ENCODE peak calls at places on chromosomes 5 and 9, in four cellular contexts. O, T, U and S are unnamed samples.

GRCh38 chr9:98091735-98092632 is 27.0 kb downstream of the TRIM14 start:
- DNase-seq in U (no peak), T (no peak), O (no peak), S (no peak)

GRCh38 chr9:83511051-83511450 is 27.1 kb downstream of the FRMD3 start:
- DNase-seq in O (no peak), T (no peak), U (no peak), S (no peak)

GRCh38 chr9:98998441-98999151 is 54.9 kb downstream of the COL15A1 start:
- DNase-seq in T (peak; percentile 91), O (peak; percentile 85), U (peak; percentile 93), S (peak; percentile 76)

GRCh38 chr9:97773723-97774122 is 76.6 kb upstream of the XPA start:
- DNase-seq in O (peak; percentile 23), T (peak; percentile 33), U (no peak), S (no peak)

GRCh38 chr5:157761690-157762611 is 18.4 kb downstream of the LSM11 start:
- DNase-seq in O (no peak), U (no peak), T (peak; percentile 35), S (no peak)

GRCh38 chr5:56269216-56269927 is 36.2 kb upstream of the ANKRD55 start:
- DNase-seq in O (no peak), U (no peak), T (no peak), S (no peak)

GRCh38 chr9:136341769-136342168 is 14.4 kb downstream of the GPSM1 start:
- DNase-seq in O (no peak), U (no peak), T (no peak), S (no peak)

GRCh38 chr9:127873223-127873691 is 4.2 kb downstream of the AK1 start:
- DNase-seq in T (no peak), O (no peak), U (peak; percentile 65), S (no peak)

GRCh38 chr5:180180846-180181245 is 28.2 kb downstream of the RASGEF1C start:
- DNase-seq in U (no peak), O (no peak), T (no peak), S (no peak)

GRCh38 chr5:164255598-164256213 is 750.3 kb downstream of the MAT2B start:
- DNase-seq in T (no peak), O (no peak), U (no peak), S (no peak)

GRCh38 chr9:111798786-111799185 is 4.0 kb upstream of the SHOC1 start:
- DNase-seq in T (no peak), O (no peak), U (no peak), S (no peak)

GRCh38 chr9:81146684-81147337 is 542.5 kb downstream of the TLE1 start:
- DNase-seq in U (no peak), T (no peak), O (no peak), S (no peak)

GRCh38 chr9:125361837-125362531 is 100.4 kb downstream of the GAPVD1 start:
- DNase-seq in U (no peak), T (no peak), O (no peak), S (no peak)

GRCh38 chr9:90432951-90433350 is 209.7 kb downstream of the DIRAS2 start:
- DNase-seq in O (no peak), U (no peak), T (no peak), S (no peak)

GRCh38 chr5:170722316-170722715 is 61.2 kb upstream of the GABRP start:
- DNase-seq in T (no peak), O (no peak), U (no peak), S (no peak)

GRCh38 chr5:122256388-122256787 is 55.6 kb upstream of the SNCAIP start:
- DNase-seq in U (no peak), O (no peak), T (no peak), S (no peak)

GRCh38 chr9:14251146-14252071 is 62.5 kb downstream of the NFIB start:
- DNase-seq in U (peak; percentile 88), O (peak; percentile 79), T (peak; percentile 87), S (peak; percentile 28)

GRCh38 chr9:70412678-70413426 is 1.6 kb downstream of the KLF9 start:
- DNase-seq in T (peak; percentile 95), U (peak; percentile 97), O (peak; percentile 90), S (peak; percentile 13)

GRCh38 chr9:129509508-129509907 is 111.4 kb downstream of the C9orf50 start:
- DNase-seq in T (no peak), U (no peak), O (no peak), S (no peak)

GRCh38 chr9:95102572-95102971 is 214.9 kb downstream of the FANCC start:
- DNase-seq in O (no peak), U (no peak), T (no peak), S (no peak)

GRCh38 chr5:124906339-124907097 is 160.1 kb upstream of the ZNF608 start:
- DNase-seq in T (peak; percentile 88), O (peak; percentile 48), U (peak; percentile 87), S (no peak)

GRCh38 chr9:94927762-94928158 is 201.3 kb downstream of the AOPEP start:
- DNase-seq in T (no peak), O (no peak), U (no peak), S (no peak)

GRCh38 chr9:128190013-128190412 is 1.4 kb downstream of the CIZ1 start:
- DNase-seq in O (no peak), U (no peak), T (no peak), S (no peak)

GRCh38 chr9:100498592-100498991 is 25.6 kb downstream of the TMEFF1 start:
- DNase-seq in T (no peak), O (no peak), U (no peak), S (no peak)

GRCh38 chr9:5593904-5594303 is 35.0 kb upstream of the RIC1 start:
- DNase-seq in O (no peak), T (no peak), U (no peak), S (no peak)

GRCh38 chr9:107513464-107514092 is 24.0 kb upstream of the KLF4 start:
- DNase-seq in O (no peak), U (no peak), T (no peak), S (no peak)

GRCh38 chr5:57503433-57503832 is 20.8 kb upstream of the ACTBL2 start:
- DNase-seq in T (no peak), U (no peak), O (no peak), S (no peak)

GRCh38 chr5:177429248-177430045 is 3.0 kb downstream of the GRK6 start:
- DNase-seq in U (peak; percentile 86), T (peak; percentile 61), O (peak; percentile 54), S (no peak)

GRCh38 chr5:119678351-119679028 is 49.1 kb downstream of the FAM170A start:
- DNase-seq in T (no peak), U (no peak), O (no peak), S (no peak)

GRCh38 chr9:6893350-6894131 is 135.8 kb downstream of the KDM4C start:
- DNase-seq in T (no peak), U (no peak), O (no peak), S (no peak)
- TF ChIP-seq CTCF in T (no peak), U (no peak), O (no peak), S (no peak)

GRCh38 chr5:128197911-128198522 is 114.5 kb downstream of the SLC12A2 start:
- DNase-seq in T (no peak), U (no peak), O (no peak), S (no peak)

GRCh38 chr5:128193676-128194390 is 110.3 kb downstream of the SLC12A2 start:
- DNase-seq in O (no peak), U (no peak), T (no peak), S (no peak)

GRCh38 chr5:128195316-128195715 is 111.8 kb downstream of the SLC12A2 start:
- DNase-seq in O (no peak), T (no peak), U (no peak), S (no peak)

GRCh38 chr5:128196791-128197190 is 113.2 kb downstream of the SLC12A2 start:
- DNase-seq in T (no peak), O (no peak), U (no peak), S (no peak)

GRCh38 chr5:128196080-128196479 is 112.5 kb downstream of the SLC12A2 start:
- DNase-seq in O (no peak), U (no peak), T (no peak), S (no peak)
- TF ChIP-seq CTCF in O (no peak), U (no peak), T (no peak), S (no peak)

DNA sequence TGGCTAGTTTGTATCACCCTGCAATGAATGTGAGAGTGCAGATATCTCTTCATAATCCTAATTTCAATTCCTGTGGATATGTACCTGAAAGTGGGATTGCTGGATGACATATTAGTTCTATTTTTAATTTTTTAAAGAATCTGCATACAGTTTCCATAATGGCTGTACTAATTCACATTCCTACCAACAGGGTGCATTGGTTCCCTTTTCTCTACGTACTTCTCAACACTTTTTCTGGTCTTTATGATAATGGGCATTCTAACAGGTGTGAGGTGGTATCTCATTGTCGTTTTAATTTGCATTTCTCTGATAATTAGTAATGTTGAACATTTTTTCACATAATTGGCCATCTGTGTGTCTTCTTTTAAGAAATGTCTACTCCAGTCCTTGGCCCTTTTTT is 927.5 kb downstream of the DTWD2 start:
- DNase-seq in U (no peak), T (no peak), O (no peak), S (no peak)
- TF ChIP-seq CTCF in U (no peak), T (peak; percentile 7), O (no peak), S (peak; percentile 36)

DNA sequence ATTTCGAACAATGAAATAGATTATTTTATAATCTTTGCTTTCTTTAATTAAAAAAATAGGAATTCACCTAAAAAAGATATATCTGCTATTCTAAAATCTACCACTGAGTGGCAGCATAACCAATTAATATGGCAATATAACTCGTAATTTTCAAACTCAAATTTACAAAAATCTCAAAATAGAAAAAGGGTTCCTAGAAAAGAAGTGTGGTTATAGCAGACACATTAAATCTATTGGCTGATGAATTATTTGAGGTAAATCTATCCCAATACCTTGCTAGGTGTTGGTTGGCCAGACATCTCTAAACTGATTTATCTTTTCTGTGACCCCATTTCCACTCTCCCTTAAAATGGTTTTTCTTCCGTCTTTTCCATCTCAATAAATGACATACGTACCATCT is 30.2 kb upstream of the NRG2 start:
- DNase-seq in T (no peak), O (no peak), U (no peak), S (no peak)
- TF ChIP-seq CTCF in T (peak; percentile 85), O (peak; percentile 76), U (peak; percentile 49), S (peak; percentile 77)